ENCODE peak calls at places on chromosome 7, in five cellular contexts. One of them, this sample, is unnamed.

GRCh38 chr7:36838616-36839015 is 114.3 kb upstream of the AOAH start:
- DNase-seq in gastrocnemius medialis: no peak
- DNase-seq in fibroblast of lung: no peak
- DNase-seq in PC-3: no peak
- DNase-seq in BE2C: no peak
- DNase-seq in this sample: no peak

GRCh38 chr7:130180571-130180971 is 24.6 kb downstream of the TMEM209 start:
- DNase-seq in fibroblast of lung: no peak
- DNase-seq in PC-3: peak; percentile 59
- DNase-seq in BE2C: no peak
- DNase-seq in gastrocnemius medialis: no peak
- DNase-seq in this sample: no peak

GRCh38 chr7:92835851-92836488 is 403 bp downstream of the CDK6 start:
- DNase-seq in fibroblast of lung: peak; percentile 39
- DNase-seq in gastrocnemius medialis: no peak
- DNase-seq in PC-3: peak; percentile 23
- DNase-seq in BE2C: no peak
- DNase-seq in this sample: peak; percentile 61

GRCh38 chr7:77450613-77451012 is 34.5 kb upstream of the GSAP start:
- DNase-seq in PC-3: no peak
- DNase-seq in fibroblast of lung: no peak
- DNase-seq in gastrocnemius medialis: no peak
- DNase-seq in BE2C: no peak
- DNase-seq in this sample: no peak

GRCh38 chr7:144256112-144256511 is 8.5 kb downstream of the OR2A7 start:
- DNase-seq in PC-3: peak; percentile 2
- DNase-seq in fibroblast of lung: peak; percentile 75
- DNase-seq in BE2C: no peak
- DNase-seq in gastrocnemius medialis: no peak
- DNase-seq in this sample: no peak

GRCh38 chr7:138872576-138872975 is 74.6 kb upstream of the ATP6V0A4 start:
- DNase-seq in fibroblast of lung: no peak
- DNase-seq in BE2C: no peak
- DNase-seq in gastrocnemius medialis: no peak
- DNase-seq in PC-3: peak; percentile 76
- DNase-seq in this sample: no peak

GRCh38 chr7:29875741-29876140 is 69.4 kb downstream of the WIPF3 start:
- DNase-seq in BE2C: no peak
- DNase-seq in fibroblast of lung: no peak
- DNase-seq in PC-3: no peak
- DNase-seq in gastrocnemius medialis: no peak
- DNase-seq in this sample: no peak

GRCh38 chr7:89401690-89402089 is 606.2 kb upstream of the TEX47 start:
- DNase-seq in gastrocnemius medialis: no peak
- DNase-seq in PC-3: no peak
- DNase-seq in BE2C: no peak
- DNase-seq in fibroblast of lung: no peak
- DNase-seq in this sample: no peak

GRCh38 chr7:108007762-108008161 is 4.8 kb upstream of the LAMB1 start:
- DNase-seq in PC-3: no peak
- DNase-seq in BE2C: no peak
- DNase-seq in fibroblast of lung: no peak
- DNase-seq in gastrocnemius medialis: no peak
- DNase-seq in this sample: no peak

GRCh38 chr7:45183711-45184210 is 26.2 kb downstream of the RAMP3 start:
- DNase-seq in gastrocnemius medialis: no peak
- DNase-seq in BE2C: no peak
- DNase-seq in PC-3: no peak
- DNase-seq in fibroblast of lung: no peak
- DNase-seq in this sample: no peak

GRCh38 chr7:43648725-43649406 is 66.0 kb downstream of the STK17A start:
- DNase-seq in PC-3: peak; percentile 61
- DNase-seq in fibroblast of lung: peak; percentile 69
- DNase-seq in gastrocnemius medialis: no peak
- DNase-seq in BE2C: no peak
- DNase-seq in this sample: peak; percentile 55

GRCh38 chr7:129376778-129377700 is 57.2 kb upstream of the STRIP2 start:
- DNase-seq in gastrocnemius medialis: no peak
- DNase-seq in BE2C: no peak
- DNase-seq in fibroblast of lung: peak; percentile 50
- DNase-seq in PC-3: peak; percentile 28
- DNase-seq in this sample: no peak

GRCh38 chr7:8380130-8380529 is 53.3 kb upstream of the NXPH1 start:
- DNase-seq in fibroblast of lung: no peak
- DNase-seq in BE2C: no peak
- DNase-seq in PC-3: no peak
- DNase-seq in gastrocnemius medialis: no peak
- DNase-seq in this sample: no peak

GRCh38 chr7:145016068-145016467 is 180.2 kb upstream of the TPK1 start:
- DNase-seq in BE2C: no peak
- DNase-seq in fibroblast of lung: no peak
- DNase-seq in PC-3: peak; percentile 6
- DNase-seq in gastrocnemius medialis: no peak
- DNase-seq in this sample: no peak

GRCh38 chr7:49980414-49980813 is 112.6 kb downstream of the ZPBP start:
- DNase-seq in fibroblast of lung: no peak
- DNase-seq in PC-3: no peak
- DNase-seq in BE2C: no peak
- DNase-seq in gastrocnemius medialis: no peak
- DNase-seq in this sample: no peak

GRCh38 chr7:24722386-24723177 is 34.7 kb downstream of the GSDME start:
- DNase-seq in PC-3: peak; percentile 54
- DNase-seq in BE2C: peak; percentile 54
- DNase-seq in fibroblast of lung: peak; percentile 36
- DNase-seq in gastrocnemius medialis: no peak
- DNase-seq in this sample: no peak

GRCh38 chr7:102943425-102944169 is 30.8 kb downstream of the LRRC17 start:
- DNase-seq in gastrocnemius medialis: no peak
- DNase-seq in BE2C: no peak
- DNase-seq in fibroblast of lung: no peak
- DNase-seq in PC-3: no peak
- DNase-seq in this sample: no peak

GRCh38 chr7:117862378-117862777 is 10.9 kb downstream of the CTTNBP2 start:
- DNase-seq in PC-3: no peak
- DNase-seq in fibroblast of lung: no peak
- DNase-seq in BE2C: no peak
- DNase-seq in gastrocnemius medialis: no peak
- DNase-seq in this sample: no peak

GRCh38 chr7:41096921-41097320 is 606.0 kb downstream of the INHBA start:
- DNase-seq in gastrocnemius medialis: no peak
- DNase-seq in PC-3: no peak
- DNase-seq in fibroblast of lung: peak; percentile 93
- DNase-seq in BE2C: no peak
- DNase-seq in this sample: no peak
- TF ChIP-seq CTCF in gastrocnemius medialis: no peak
- TF ChIP-seq CTCF in PC-3: no peak
- TF ChIP-seq CTCF in fibroblast of lung: no peak
- TF ChIP-seq CTCF in BE2C: no peak
- TF ChIP-seq CTCF in this sample: no peak

GRCh38 chr7:22402250-22402649 is 45.3 kb upstream of the RAPGEF5 start:
- DNase-seq in gastrocnemius medialis: no peak
- DNase-seq in BE2C: no peak
- DNase-seq in fibroblast of lung: no peak
- DNase-seq in PC-3: peak; percentile 11
- DNase-seq in this sample: no peak
- H3K4me1 ChIP-seq in gastrocnemius medialis: no peaks in the 10 kb centered on the region
- H3K4me1 ChIP-seq in BE2C: peaks cover 27% of the 10 kb centered on the region
- H3K4me1 ChIP-seq in fibroblast of lung: no peaks in the 10 kb centered on the region
- H3K4me1 ChIP-seq in PC-3: peaks cover 24% of the 10 kb centered on the region
- H3K4me1 ChIP-seq in this sample: no peaks in the 10 kb centered on the region

DNA sequence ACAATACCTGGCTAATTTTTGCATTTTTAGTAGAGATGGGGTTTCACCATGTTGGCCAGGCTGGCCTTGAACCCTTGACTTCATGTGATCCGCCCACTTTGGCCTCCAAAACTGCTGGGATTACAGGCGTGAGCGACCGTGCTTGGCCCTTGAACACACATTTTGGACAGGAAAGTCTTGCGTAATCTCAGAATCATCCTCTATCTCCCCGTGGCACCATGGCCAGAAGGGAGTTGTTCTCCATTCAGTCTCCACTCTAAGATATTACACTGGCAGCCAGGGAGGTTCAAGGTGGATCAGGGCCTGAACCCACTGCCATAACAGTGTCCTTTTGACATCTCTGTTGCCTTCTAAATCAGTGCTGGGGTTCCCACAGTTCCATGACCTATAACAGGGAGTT is 29.2 kb upstream of the GALNTL5 start:
- DNase-seq in gastrocnemius medialis: no peak
- DNase-seq in BE2C: no peak
- DNase-seq in fibroblast of lung: no peak
- DNase-seq in PC-3: no peak
- DNase-seq in this sample: no peak
- H3K36me3 ChIP-seq in gastrocnemius medialis: no peaks in the 10 kb centered on the region
- H3K36me3 ChIP-seq in BE2C: no peaks in the 10 kb centered on the region
- H3K36me3 ChIP-seq in fibroblast of lung: no peaks in the 10 kb centered on the region
- H3K36me3 ChIP-seq in PC-3: no peaks in the 10 kb centered on the region
- H3K36me3 ChIP-seq in this sample: no peaks in the 10 kb centered on the region

GRCh38 chr7:31114593-31115343 is 62.7 kb downstream of the ADCYAP1R1 start:
- DNase-seq in PC-3: peak; percentile 56
- DNase-seq in gastrocnemius medialis: no peak
- DNase-seq in fibroblast of lung: peak; percentile 53
- DNase-seq in BE2C: no peak
- DNase-seq in this sample: peak; percentile 7
- TF ChIP-seq CTCF in PC-3: no peak
- TF ChIP-seq CTCF in gastrocnemius medialis: no peak
- TF ChIP-seq CTCF in fibroblast of lung: no peak
- TF ChIP-seq CTCF in BE2C: no peak
- TF ChIP-seq CTCF in this sample: no peak

GRCh38 chr7:5700391-5700985 is 81.0 kb downstream of the RNF216 start:
- DNase-seq in BE2C: no peak
- DNase-seq in fibroblast of lung: no peak
- DNase-seq in PC-3: no peak
- DNase-seq in gastrocnemius medialis: no peak
- DNase-seq in this sample: no peak
- H3K4me1 ChIP-seq in BE2C: peaks cover 9% of the 10 kb centered on the region
- H3K4me1 ChIP-seq in fibroblast of lung: peaks cover 26% of the 10 kb centered on the region
- H3K4me1 ChIP-seq in PC-3: peaks cover 17% of the 10 kb centered on the region
- H3K4me1 ChIP-seq in gastrocnemius medialis: peaks cover 49% of the 10 kb centered on the region
- H3K4me1 ChIP-seq in this sample: peaks cover 5% of the 10 kb centered on the region

DNA sequence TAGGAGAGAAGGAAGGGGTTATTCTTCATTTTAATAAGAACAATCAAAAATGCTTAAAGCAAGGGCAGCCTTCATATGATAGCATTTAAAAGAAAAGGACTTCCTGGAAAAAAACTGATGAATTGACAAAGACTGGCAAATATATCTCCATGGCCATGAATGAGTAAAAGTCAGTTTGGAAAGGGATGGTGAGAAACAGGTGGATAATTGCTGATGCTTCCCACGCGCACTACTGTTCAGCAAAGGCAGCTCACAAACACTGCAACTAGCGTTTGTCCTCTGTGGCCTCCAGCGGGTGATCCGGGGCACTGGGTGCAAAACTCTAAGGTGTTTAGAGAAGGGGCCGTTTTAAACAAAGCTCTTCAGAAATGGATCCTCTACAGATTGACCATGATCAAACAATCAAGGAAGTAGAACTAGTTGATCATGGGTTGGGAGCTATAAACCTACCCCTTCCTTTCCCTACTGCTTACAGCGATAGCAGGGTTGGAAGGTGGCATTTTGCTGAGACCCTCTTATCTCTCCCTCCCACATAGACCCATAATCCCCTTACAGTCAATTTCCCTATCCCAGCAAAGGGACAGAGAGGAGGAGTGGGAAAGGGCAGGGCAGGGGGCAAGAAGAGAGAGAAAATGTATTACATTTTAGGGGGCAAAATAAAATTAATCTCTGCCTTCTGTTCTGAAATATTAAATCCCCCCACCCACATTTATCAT is 53.8 kb downstream of the SMURF1 start:
- DNase-seq in PC-3: no peak
- DNase-seq in fibroblast of lung: no peak
- DNase-seq in gastrocnemius medialis: no peak
- DNase-seq in BE2C: no peak
- DNase-seq in this sample: no peak
- H3K36me3 ChIP-seq in PC-3: no peaks in the 10 kb centered on the region
- H3K36me3 ChIP-seq in fibroblast of lung: peaks cover 1% of the 10 kb centered on the region
- H3K36me3 ChIP-seq in gastrocnemius medialis: no peaks in the 10 kb centered on the region
- H3K36me3 ChIP-seq in BE2C: no peaks in the 10 kb centered on the region
- H3K36me3 ChIP-seq in this sample: no peaks in the 10 kb centered on the region

DNA sequence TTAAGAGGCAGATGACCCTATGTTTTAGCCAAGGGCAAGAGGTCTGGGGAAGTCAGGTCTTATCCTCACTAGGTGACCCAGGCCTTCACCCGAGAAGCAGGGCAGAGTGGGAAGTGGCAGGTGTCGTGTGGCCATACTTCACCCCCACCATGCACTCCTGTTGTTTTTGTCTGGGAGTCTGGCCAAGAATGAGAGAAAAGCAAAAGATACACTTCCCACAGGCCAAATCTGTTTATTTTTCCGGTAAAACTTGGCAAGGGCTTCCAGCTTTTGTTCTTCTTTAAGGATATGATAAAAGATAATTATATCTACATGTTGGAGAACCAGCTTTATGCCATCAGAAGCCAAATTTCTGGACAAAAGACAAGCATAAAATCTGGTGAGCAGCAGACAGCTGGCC is 137.4 kb upstream of the CDC14C start:
- DNase-seq in fibroblast of lung: no peak
- DNase-seq in BE2C: no peak
- DNase-seq in PC-3: no peak
- DNase-seq in gastrocnemius medialis: no peak
- DNase-seq in this sample: no peak
- TF ChIP-seq CTCF in fibroblast of lung: no peak
- TF ChIP-seq CTCF in BE2C: no peak
- TF ChIP-seq CTCF in PC-3: no peak
- TF ChIP-seq CTCF in gastrocnemius medialis: no peak
- TF ChIP-seq CTCF in this sample: no peak

This sample was measured in mucosa of descending colon.